ENCODE peak calls at places on chromosome 14, in six cellular contexts. One of them, this sample, is unnamed.

GRCh38 chr14:77882631-77883030 is 82.7 kb downstream of the ADCK1 start:
- DNase-seq in astrocyte: no peak
- DNase-seq in bronchial epithelial cell: no peak
- DNase-seq in suprapubic skin: no peak
- DNase-seq in fibroblast of pulmonary artery: peak; percentile 25
- DNase-seq in A673: no peak
- DNase-seq in this sample: peak; percentile 37

GRCh38 chr14:31944256-31945073 is 132.6 kb upstream of the ARHGAP5 start:
- DNase-seq in astrocyte: no peak
- DNase-seq in bronchial epithelial cell: no peak
- DNase-seq in suprapubic skin: no peak
- DNase-seq in fibroblast of pulmonary artery: no peak
- DNase-seq in A673: no peak
- DNase-seq in this sample: no peak

GRCh38 chr14:102479777-102480176 is 29.8 kb downstream of the ANKRD9 start:
- DNase-seq in astrocyte: no peak
- DNase-seq in bronchial epithelial cell: no peak
- DNase-seq in suprapubic skin: no peak
- DNase-seq in fibroblast of pulmonary artery: no peak
- DNase-seq in A673: no peak
- DNase-seq in this sample: no peak

GRCh38 chr14:91140672-91141071 is 26.8 kb downstream of the DGLUCY start:
- DNase-seq in astrocyte: no peak
- DNase-seq in bronchial epithelial cell: peak; percentile 74
- DNase-seq in suprapubic skin: no peak
- DNase-seq in fibroblast of pulmonary artery: peak; percentile 51
- DNase-seq in A673: peak; percentile 44
- DNase-seq in this sample: peak; percentile 54

GRCh38 chr14:46580941-46581671 is 70.5 kb downstream of the RPL10L start:
- DNase-seq in astrocyte: peak; percentile 33
- DNase-seq in bronchial epithelial cell: peak; percentile 38
- DNase-seq in suprapubic skin: no peak
- DNase-seq in fibroblast of pulmonary artery: peak; percentile 45
- DNase-seq in A673: peak; percentile 80
- DNase-seq in this sample: no peak

GRCh38 chr14:21796912-21797311 is 123.3 kb upstream of the OR4E1 start:
- DNase-seq in astrocyte: no peak
- DNase-seq in bronchial epithelial cell: no peak
- DNase-seq in suprapubic skin: no peak
- DNase-seq in fibroblast of pulmonary artery: no peak
- DNase-seq in A673: peak; percentile 39
- DNase-seq in this sample: no peak

GRCh38 chr14:32709072-32709471 is 229.6 kb upstream of the NPAS3 start:
- DNase-seq in astrocyte: peak; percentile 95
- DNase-seq in bronchial epithelial cell: peak; percentile 45
- DNase-seq in suprapubic skin: no peak
- DNase-seq in fibroblast of pulmonary artery: peak; percentile 93
- DNase-seq in A673: peak; percentile 64
- DNase-seq in this sample: peak; percentile 94

GRCh38 chr14:54300881-54301280 is 95.9 kb upstream of the CDKN3 start:
- DNase-seq in astrocyte: no peak
- DNase-seq in bronchial epithelial cell: no peak
- DNase-seq in suprapubic skin: no peak
- DNase-seq in fibroblast of pulmonary artery: no peak
- DNase-seq in A673: no peak
- DNase-seq in this sample: no peak

GRCh38 chr14:83556746-83557460 is 1973.0 kb upstream of the FLRT2 start:
- DNase-seq in astrocyte: peak; percentile 20
- DNase-seq in bronchial epithelial cell: peak; percentile 18
- DNase-seq in suprapubic skin: no peak
- DNase-seq in fibroblast of pulmonary artery: peak; percentile 43
- DNase-seq in A673: no peak
- DNase-seq in this sample: peak; percentile 2

GRCh38 chr14:72942934-72943333 is 16.7 kb downstream of the DCAF4 start:
- DNase-seq in astrocyte: no peak
- DNase-seq in bronchial epithelial cell: no peak
- DNase-seq in suprapubic skin: no peak
- DNase-seq in fibroblast of pulmonary artery: no peak
- DNase-seq in A673: no peak
- DNase-seq in this sample: no peak
- TF ChIP-seq CTCF in astrocyte: no peak
- TF ChIP-seq CTCF in bronchial epithelial cell: no peak
- TF ChIP-seq CTCF in suprapubic skin: no peak
- TF ChIP-seq CTCF in fibroblast of pulmonary artery: no peak
- TF ChIP-seq CTCF in A673: peak; percentile 19
- TF ChIP-seq CTCF in this sample: no peak

DNA sequence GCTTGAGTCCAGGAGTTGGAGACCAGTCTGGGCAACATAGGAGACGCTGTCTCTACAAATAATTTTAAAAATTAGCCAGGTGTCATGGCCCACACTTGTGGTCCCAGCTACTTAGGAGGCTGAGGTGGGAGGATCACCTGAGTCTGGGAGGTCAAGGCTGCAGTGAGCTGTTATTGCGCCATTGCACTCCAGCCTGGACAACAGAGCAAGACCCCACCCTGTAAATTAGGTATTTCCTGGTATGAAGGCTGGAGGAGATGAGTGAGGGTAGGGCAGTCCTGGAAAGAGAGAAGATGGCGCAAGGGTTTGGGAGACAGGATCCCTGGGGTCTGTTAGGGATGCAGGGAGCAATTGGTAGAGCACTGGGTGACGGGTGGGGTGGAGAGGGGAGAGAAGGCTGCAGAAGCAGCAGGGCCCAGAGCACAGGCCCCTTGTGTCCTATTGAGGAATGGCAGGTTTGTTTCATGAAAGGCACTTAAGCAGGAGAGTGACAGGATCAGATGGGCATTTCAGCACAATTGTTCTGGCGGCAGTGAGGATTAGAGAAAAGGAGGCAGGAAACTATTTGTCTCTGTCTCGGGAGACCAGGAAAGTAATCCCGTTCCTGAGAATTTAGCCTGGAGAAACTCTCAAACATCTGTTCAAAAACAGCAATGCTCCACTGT is 47.2 kb upstream of the KTN1 start:
- DNase-seq in astrocyte: no peak
- DNase-seq in bronchial epithelial cell: no peak
- DNase-seq in suprapubic skin: no peak
- DNase-seq in fibroblast of pulmonary artery: no peak
- DNase-seq in A673: peak; percentile 56
- DNase-seq in this sample: no peak
- TF ChIP-seq CTCF in astrocyte: no peak
- TF ChIP-seq CTCF in bronchial epithelial cell: peak; percentile 2
- TF ChIP-seq CTCF in suprapubic skin: peak; percentile 16
- TF ChIP-seq CTCF in fibroblast of pulmonary artery: no peak
- TF ChIP-seq CTCF in A673: peak; percentile 23
- TF ChIP-seq CTCF in this sample: no peak

DNA sequence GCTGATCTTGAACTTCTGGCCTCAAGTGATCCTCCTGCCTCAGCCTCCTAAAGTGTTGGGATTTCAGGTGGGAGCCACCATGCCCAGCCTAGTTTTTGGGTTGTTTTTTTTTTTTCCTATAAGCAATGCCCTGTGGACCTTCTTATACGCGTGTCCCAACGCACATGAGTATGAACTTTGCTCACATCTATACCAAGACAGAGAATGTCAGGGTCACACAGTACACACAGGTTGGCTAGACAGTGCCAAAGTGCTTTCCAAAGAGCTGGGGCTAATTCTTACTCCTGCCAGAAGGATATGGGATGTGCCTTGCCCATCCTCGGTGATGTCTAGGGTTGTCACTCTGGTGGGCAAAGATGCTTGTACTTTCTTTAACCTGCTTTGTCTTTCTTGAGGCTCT is 7.6 kb upstream of the CCDC85C start:
- DNase-seq in astrocyte: no peak
- DNase-seq in bronchial epithelial cell: no peak
- DNase-seq in suprapubic skin: no peak
- DNase-seq in fibroblast of pulmonary artery: no peak
- DNase-seq in A673: no peak
- DNase-seq in this sample: no peak
- TF ChIP-seq CTCF in astrocyte: no peak
- TF ChIP-seq CTCF in bronchial epithelial cell: no peak
- TF ChIP-seq CTCF in suprapubic skin: no peak
- TF ChIP-seq CTCF in fibroblast of pulmonary artery: no peak
- TF ChIP-seq CTCF in A673: no peak
- TF ChIP-seq CTCF in this sample: no peak

GRCh38 chr14:92328664-92329255 is 5.8 kb downstream of the SLC24A4 start:
- DNase-seq in astrocyte: no peak
- DNase-seq in bronchial epithelial cell: no peak
- DNase-seq in suprapubic skin: no peak
- DNase-seq in fibroblast of pulmonary artery: no peak
- DNase-seq in A673: no peak
- DNase-seq in this sample: no peak
- TF ChIP-seq CTCF in astrocyte: no peak
- TF ChIP-seq CTCF in bronchial epithelial cell: no peak
- TF ChIP-seq CTCF in suprapubic skin: no peak
- TF ChIP-seq CTCF in fibroblast of pulmonary artery: no peak
- TF ChIP-seq CTCF in A673: no peak
- TF ChIP-seq CTCF in this sample: no peak

GRCh38 chr14:100083706-100084105 is 18.5 kb downstream of the EVL start:
- DNase-seq in astrocyte: no peak
- DNase-seq in bronchial epithelial cell: peak; percentile 99
- DNase-seq in suprapubic skin: no peak
- DNase-seq in fibroblast of pulmonary artery: no peak
- DNase-seq in A673: no peak
- DNase-seq in this sample: no peak
- TF ChIP-seq CTCF in astrocyte: no peak
- TF ChIP-seq CTCF in bronchial epithelial cell: no peak
- TF ChIP-seq CTCF in suprapubic skin: no peak
- TF ChIP-seq CTCF in fibroblast of pulmonary artery: no peak
- TF ChIP-seq CTCF in A673: no peak
- TF ChIP-seq CTCF in this sample: no peak

GRCh38 chr14:100173353-100173752 is 13.9 kb upstream of the DEGS2 start:
- DNase-seq in astrocyte: no peak
- DNase-seq in bronchial epithelial cell: no peak
- DNase-seq in suprapubic skin: no peak
- DNase-seq in fibroblast of pulmonary artery: no peak
- DNase-seq in A673: no peak
- DNase-seq in this sample: no peak
- TF ChIP-seq CTCF in astrocyte: no peak
- TF ChIP-seq CTCF in bronchial epithelial cell: no peak
- TF ChIP-seq CTCF in suprapubic skin: no peak
- TF ChIP-seq CTCF in fibroblast of pulmonary artery: no peak
- TF ChIP-seq CTCF in A673: no peak
- TF ChIP-seq CTCF in this sample: no peak

GRCh38 chr14:68655961-68656360 is 136.9 kb downstream of the ZFP36L1 start:
- DNase-seq in astrocyte: no peak
- DNase-seq in bronchial epithelial cell: no peak
- DNase-seq in suprapubic skin: no peak
- DNase-seq in fibroblast of pulmonary artery: no peak
- DNase-seq in A673: no peak
- DNase-seq in this sample: no peak
- TF ChIP-seq CTCF in astrocyte: no peak
- TF ChIP-seq CTCF in bronchial epithelial cell: peak; percentile 32
- TF ChIP-seq CTCF in suprapubic skin: no peak
- TF ChIP-seq CTCF in fibroblast of pulmonary artery: no peak
- TF ChIP-seq CTCF in A673: no peak
- TF ChIP-seq CTCF in this sample: peak; percentile 5

This sample was measured in fibroblast of the aortic adventitia.